ENCODE peak calls at places on chromosomes 5 and 9, in five cellular contexts. W, M, Z, G and Y are unnamed samples.

GRCh38 chr9:88387733-88388202 is 476 bp upstream of the SPIN1 start:
- DNase-seq in G (peak; percentile 72), Z (peak; percentile 68), M (peak; percentile 68), W (peak; percentile 47), Y (peak; percentile 79)

GRCh38 chr9:131117111-131117761 is 8.2 kb upstream of the NUP214 start:
- DNase-seq in Z (no peak), W (no peak), M (no peak), G (no peak), Y (peak; percentile 62)

GRCh38 chr5:163190762-163191161 is 246.6 kb upstream of the CCNG1 start:
- DNase-seq in G (no peak), M (no peak), W (no peak), Z (no peak), Y (no peak)

GRCh38 chr9:134738869-134739659 is 97.5 kb downstream of the COL5A1 start:
- DNase-seq in W (peak; percentile 46), M (peak; percentile 78), Z (peak; percentile 85), G (peak; percentile 63), Y (peak; percentile 91)

GRCh38 chr9:23598994-23599393 is 227.0 kb downstream of the ELAVL2 start:
- DNase-seq in W (no peak), Z (no peak), G (no peak), M (no peak), Y (no peak)

GRCh38 chr9:35073276-35073607 is 817 bp upstream of the VCP start:
- DNase-seq in M (no peak), Z (no peak), W (no peak), G (no peak), Y (no peak)

GRCh38 chr9:69175488-69175872 is 1.4 kb downstream of the TJP2 start:
- DNase-seq in M (no peak), Z (no peak), G (no peak), W (no peak), Y (no peak)

GRCh38 chr9:33162721-33163311 is 4.3 kb downstream of the B4GALT1 start:
- DNase-seq in M (peak; percentile 87), Z (no peak), W (peak; percentile 90), G (peak; percentile 61), Y (peak; percentile 90)

GRCh38 chr9:116337015-116337414 is 183.4 kb downstream of the PAPPA start:
- DNase-seq in G (no peak), Z (peak; percentile 57), M (no peak), W (no peak), Y (no peak)

GRCh38 chr9:118575341-118576070 is 793.7 kb downstream of the BRINP1 start:
- DNase-seq in W (no peak), Z (no peak), G (no peak), M (no peak), Y (no peak)

GRCh38 chr9:126126012-126126411 is 200.6 kb upstream of the MVB12B start:
- DNase-seq in G (no peak), W (peak; percentile 6), Z (no peak), M (no peak), Y (no peak)

GRCh38 chr5:179208706-179209358 is 136.4 kb downstream of the ADAMTS2 start:
- DNase-seq in Z (no peak), M (no peak), G (no peak), W (no peak), Y (no peak)

GRCh38 chr5:165805756-165806155 is 2300.3 kb downstream of the MAT2B start:
- DNase-seq in Z (peak; percentile 64), W (no peak), G (no peak), M (no peak), Y (no peak)

GRCh38 chr5:148511832-148512347 is 128.1 kb downstream of the FBXO38 start:
- DNase-seq in G (no peak), Z (no peak), W (no peak), M (no peak), Y (no peak)

GRCh38 chr5:2039180-2039531 is 156.4 kb upstream of the IRX4 start:
- DNase-seq in M (no peak), G (no peak), W (peak; percentile 29), Z (peak; percentile 43), Y (no peak)

GRCh38 chr5:16812911-16813310 is 123.2 kb downstream of the MYO10 start:
- DNase-seq in W (peak; percentile 28), G (peak; percentile 14), Z (peak; percentile 24), M (no peak), Y (no peak)

GRCh38 chr9:69076550-69076949 is 41.0 kb downstream of the FXN start:
- DNase-seq in W (no peak), G (no peak), Z (no peak), M (no peak), Y (no peak)

GRCh38 chr5:122415030-122415429 is 103.0 kb downstream of the SNCAIP start:
- DNase-seq in M (no peak), Z (no peak), G (no peak), W (no peak), Y (no peak)

GRCh38 chr5:122415481-122416120 is 103.6 kb downstream of the SNCAIP start:
- DNase-seq in Z (peak; percentile 89), G (peak; percentile 53), W (peak; percentile 24), M (no peak), Y (peak; percentile 74)

GRCh38 chr5:122421379-122422081 is 109.5 kb downstream of the SNCAIP start:
- DNase-seq in G (no peak), Z (no peak), W (no peak), M (no peak), Y (no peak)

GRCh38 chr5:122420126-122420525 is 108.1 kb downstream of the SNCAIP start:
- DNase-seq in Z (no peak), W (no peak), M (no peak), G (no peak), Y (no peak)

GRCh38 chr5:122419195-122419894 is 107.3 kb downstream of the SNCAIP start:
- DNase-seq in G (no peak), W (no peak), Z (no peak), M (no peak), Y (no peak)
- TF ChIP-seq CTCF in G (no peak), W (no peak), Z (no peak), M (no peak), Y (no peak)

GRCh38 chr5:140217299-140218026 is 42.5 kb downstream of the CYSTM1 start:
- DNase-seq in M (no peak), G (no peak), W (no peak), Z (no peak), Y (no peak)
- TF ChIP-seq POLR2AphosphoS5 in M (no peak), G (no peak), W (no peak), Z (no peak), Y (no peak)

DNA sequence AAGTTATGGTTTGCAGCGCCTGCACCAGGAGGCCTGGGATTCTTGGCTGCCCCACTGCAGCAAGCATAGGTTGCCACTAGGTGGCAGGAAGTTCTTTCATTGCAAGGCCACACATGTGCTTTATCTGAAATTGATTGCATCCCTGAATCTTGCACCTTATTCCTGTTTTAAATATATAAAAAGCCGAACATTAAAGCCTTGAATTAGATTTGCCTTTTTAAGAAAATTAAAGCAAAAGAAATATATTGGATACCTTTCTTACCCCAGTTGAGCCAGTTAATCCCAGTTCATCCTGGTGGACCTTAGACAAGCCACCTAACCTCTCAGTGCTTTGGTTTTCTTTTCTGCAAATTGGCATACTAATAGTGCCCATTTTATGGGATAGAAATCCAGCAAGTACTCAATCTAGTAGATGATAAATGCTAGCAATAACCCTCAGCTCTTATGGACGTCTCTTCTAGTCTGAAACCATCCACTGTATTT is 6.3 kb upstream of the TRMT10B start:
- DNase-seq in M (no peak), W (peak; percentile 40), Z (peak; percentile 82), G (peak; percentile 61), Y (no peak)
- TF ChIP-seq CTCF in M (peak; percentile 62), W (peak; percentile 67), Z (peak; percentile 89), G (peak; percentile 84), Y (peak; percentile 62)

GRCh38 chr5:172405708-172406107 is 48.6 kb downstream of the SH3PXD2B start:
- DNase-seq in W (no peak), Z (no peak), M (no peak), G (no peak), Y (no peak)

GRCh38 chr5:172407241-172407691 is 47.1 kb downstream of the SH3PXD2B start:
- DNase-seq in G (no peak), M (no peak), W (no peak), Z (no peak), Y (peak; percentile 69)

GRCh38 chr5:172405226-172405625 is 49.1 kb downstream of the SH3PXD2B start:
- DNase-seq in W (no peak), Z (no peak), M (no peak), G (no peak), Y (no peak)

GRCh38 chr5:172410160-172410559 is 44.2 kb downstream of the SH3PXD2B start:
- DNase-seq in W (no peak), Z (peak; percentile 28), G (no peak), M (no peak), Y (no peak)

DNA sequence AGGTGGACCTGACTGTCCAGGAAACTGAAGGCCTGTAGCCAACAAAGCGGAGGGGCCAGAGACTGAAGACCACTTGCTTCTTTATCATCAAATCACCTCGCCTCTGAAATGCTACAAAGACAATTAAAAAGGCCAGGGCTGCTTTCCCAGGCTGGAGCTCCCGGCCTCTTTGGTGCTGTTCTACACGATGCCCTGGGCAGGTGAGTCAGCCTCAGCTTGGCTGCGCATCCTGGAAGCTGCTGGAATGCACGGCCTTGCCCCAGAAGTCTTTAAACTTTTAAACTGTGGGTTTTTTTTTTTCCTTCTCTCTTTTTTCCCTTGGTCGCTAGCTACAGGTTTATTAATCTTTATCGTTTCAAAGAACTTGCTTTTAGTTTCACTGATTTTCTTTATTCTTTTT is 46.5 kb downstream of the SH3PXD2B start:
- DNase-seq in W (peak; percentile 81), Z (no peak), G (no peak), M (no peak), Y (peak; percentile 76)
- TF ChIP-seq POLR2AphosphoS5 in W (no peak), Z (no peak), G (no peak), M (no peak), Y (no peak)

GRCh38 chr5:167050568-167051214 is 1240.8 kb upstream of the WWC1 start:
- DNase-seq in Z (peak; percentile 79), W (no peak), G (no peak), M (no peak), Y (no peak)
- TF ChIP-seq CTCF in Z (peak; percentile 72), W (no peak), G (no peak), M (no peak), Y (no peak)

GRCh38 chr9:76413658-76414057 is 19.4 kb upstream of the RFK start:
- DNase-seq in Z (no peak), W (no peak), M (no peak), G (no peak), Y (no peak)

GRCh38 chr9:76417394-76417793 is 23.2 kb upstream of the RFK start:
- DNase-seq in Z (peak; percentile 79), W (no peak), M (no peak), G (no peak), Y (no peak)

GRCh38 chr9:76414656-76415055 is 20.4 kb upstream of the RFK start:
- DNase-seq in G (no peak), M (no peak), W (no peak), Z (no peak), Y (no peak)

GRCh38 chr9:76415154-76415553 is 20.9 kb upstream of the RFK start:
- DNase-seq in Z (no peak), G (no peak), W (no peak), M (no peak), Y (no peak)

DNA sequence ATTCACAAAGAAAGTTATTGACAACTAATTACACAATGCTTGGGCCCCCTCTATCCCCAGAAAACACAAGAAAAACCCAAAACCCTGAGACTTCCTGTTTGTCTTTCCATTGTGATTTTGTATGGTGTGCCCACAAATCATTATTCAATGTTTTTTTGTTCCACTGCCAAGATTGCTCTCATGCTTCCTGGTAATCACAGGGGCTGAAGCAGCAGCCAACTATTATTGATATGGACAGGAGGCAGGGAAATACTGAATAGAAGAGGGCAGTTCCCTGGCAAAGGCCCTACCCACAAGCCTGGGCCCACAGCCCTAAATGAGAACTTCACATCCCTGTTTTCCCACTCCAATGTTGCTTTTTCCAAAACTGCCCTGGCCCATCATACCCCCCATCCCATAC is 21.5 kb upstream of the RFK start:
- DNase-seq in W (no peak), M (no peak), G (no peak), Z (no peak), Y (no peak)
- TF ChIP-seq POLR2AphosphoS5 in W (no peak), M (no peak), G (no peak), Z (no peak), Y (no peak)

GRCh38 chr5:136203303-136203922 is 10.5 kb upstream of the SMIM32 start:
- DNase-seq in Z (peak; percentile 14), M (no peak), W (no peak), G (no peak), Y (no peak)
- TF ChIP-seq CTCF in Z (no peak), M (no peak), W (no peak), G (no peak), Y (no peak)